ENCODE peak calls at places on chromosomes 13 and 19, in five cellular contexts. L is PC-3, M is uterus, U is fibroblast of mammary gland, Q is K562. K is an unnamed sample.

GRCh38 chr13:20831254-20831653 is 57.5 kb upstream of the EEF1AKMT1 start:
- DNase-seq in L (peak), M (no peak), Q (no peak), U (no peak), K (no peak)

GRCh38 chr13:109309625-109310363 is 476.6 kb downstream of the IRS2 start:
- DNase-seq in Q (no peak), L (no peak), U (no peak), M (no peak), K (no peak)

GRCh38 chr19:51926784-51927741 is at the start of gene ZNF613:
- DNase-seq in M (peak), L (peak), U (peak), Q (peak), K (peak)

GRCh38 chr19:17902701-17903100 is 30.1 kb upstream of the CCDC124 start:
- DNase-seq in L (no peak), M (no peak), Q (no peak), U (peak), K (peak)

GRCh38 chr13:33721719-33722118 is 96.2 kb upstream of the RFC3 start:
- DNase-seq in L (no peak), U (peak), M (no peak), Q (no peak), K (peak)

GRCh38 chr13:65468628-65469027 is 1761.5 kb downstream of the PCDH9 start:
- DNase-seq in M (no peak), Q (no peak), U (no peak), L (no peak), K (no peak)

GRCh38 chr13:30364133-30364532 is 56.8 kb upstream of the KATNAL1 start:
- DNase-seq in M (no peak), L (no peak), Q (peak), U (no peak), K (no peak)

GRCh38 chr13:98524793-98525192 is 52.1 kb downstream of the STK24 start:
- DNase-seq in Q (no peak), L (no peak), M (no peak), U (no peak), K (no peak)

GRCh38 chr19:45526143-45526542 is 18.9 kb downstream of the VASP start:
- DNase-seq in U (peak), Q (peak), M (peak), L (peak), K (peak)

GRCh38 chr19:41697198-41697855 is 9.3 kb upstream of the CEACAM7 start:
- DNase-seq in Q (no peak), L (no peak), M (no peak), U (no peak), K (no peak)

GRCh38 chr13:35789335-35790166 is 313.1 kb upstream of the MAB21L1 start:
- DNase-seq in Q (no peak), U (peak), M (no peak), L (peak), K (peak)

GRCh38 chr19:1754651-1755466 is 1.6 kb downstream of the ONECUT3 start:
- DNase-seq in M (no peak), U (peak), L (peak), Q (no peak), K (peak)

GRCh38 chr13:113145496-113145895 is 13.0 kb upstream of the PROZ start:
- DNase-seq in Q (no peak), U (no peak), L (no peak), M (no peak), K (no peak)

GRCh38 chr19:57559404-57560025 is at the start of gene ZNF550:
- DNase-seq in Q (peak), M (peak), U (peak), L (peak), K (peak)

GRCh38 chr19:20273376-20273775 is 106.4 kb downstream of the ZNF486 start:
- DNase-seq in M (no peak), L (no peak), Q (no peak), U (no peak), K (no peak)

GRCh38 chr13:85503797-85504196 is 295.4 kb downstream of the SLITRK6 start:
- DNase-seq in Q (no peak), U (peak), M (no peak), L (peak), K (peak)

GRCh38 chr13:100880166-100880565 is 205.6 kb upstream of the TMTC4 start:
- DNase-seq in Q (no peak), L (no peak), U (no peak), M (no peak), K (no peak)

GRCh38 chr13:30224732-30225131 is 82.6 kb downstream of the KATNAL1 start:
- DNase-seq in Q (no peak), M (no peak), U (peak), L (peak), K (peak)

GRCh38 chr19:1122972-1123363 is 19.2 kb downstream of the GPX4 start:
- DNase-seq in M (peak), U (peak), L (peak), Q (peak), K (peak)

GRCh38 chr13:75650991-75651390 is 14.9 kb downstream of the LMO7 start:
- DNase-seq in U (no peak), M (no peak), L (no peak), Q (no peak), K (no peak)

DNA sequence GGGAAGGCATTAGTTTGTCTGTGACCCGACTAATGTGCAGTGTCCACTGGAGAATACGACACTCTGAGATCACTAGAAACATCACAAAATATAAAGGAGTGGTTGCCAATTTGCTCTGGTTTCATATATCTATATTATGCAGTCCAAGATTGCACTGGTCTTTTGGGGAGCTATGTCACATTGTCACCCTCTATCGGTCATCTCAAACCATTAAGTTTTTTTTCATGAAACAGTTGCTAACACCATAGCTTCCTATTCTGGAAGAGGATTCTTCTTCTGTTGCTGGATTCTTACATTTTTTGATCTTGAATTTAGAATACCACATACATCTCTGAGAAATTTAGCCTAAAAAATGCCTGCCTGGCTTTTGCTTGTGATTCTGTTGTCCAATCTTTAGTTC is 168.6 kb downstream of the LACC1 start:
- DNase-seq in L (peak), M (no peak), Q (no peak), U (no peak), K (no peak)
- TF ChIP-seq CTCF in L (peak), M (no peak), Q (peak), U (peak), K (peak)

GRCh38 chr19:3622224-3622623 is 4.4 kb downstream of the CACTIN start:
- DNase-seq in L (no peak), M (no peak), U (no peak), Q (no peak), K (no peak)
- H3K4me3 ChIP-seq in L (no peak), M (no peak), U (no peak), Q (no peak), K (no peak)

GRCh38 chr19:5564930-5565329 is 2.8 kb downstream of the TINCR start:
- DNase-seq in U (no peak), Q (no peak), M (no peak), L (no peak), K (no peak)

GRCh38 chr19:5567971-5568407 is 236 bp upstream of the TINCR start:
- DNase-seq in L (no peak), M (no peak), Q (no peak), U (no peak), K (peak)

GRCh38 chr19:5571777-5572176 is 4.0 kb upstream of the TINCR start:
- DNase-seq in L (no peak), M (no peak), U (no peak), Q (no peak), K (no peak)

GRCh38 chr19:5563941-5564612 is 3.7 kb downstream of the TINCR start:
- DNase-seq in Q (no peak), M (no peak), U (no peak), L (peak), K (peak)

GRCh38 chr19:5567360-5567970 is at the start of gene TINCR:
- DNase-seq in L (no peak), Q (no peak), U (no peak), M (no peak), K (no peak)
- TF ChIP-seq CTCF in L (no peak), Q (no peak), U (no peak), M (no peak), K (peak)

GRCh38 chr13:77719128-77719527 is 21.6 kb downstream of the SLAIN1 start:
- DNase-seq in M (no peak), U (no peak), Q (no peak), L (no peak), K (no peak)

GRCh38 chr13:77715233-77715891 is 17.9 kb downstream of the SLAIN1 start:
- DNase-seq in U (no peak), L (no peak), M (no peak), Q (no peak), K (no peak)

GRCh38 chr13:77724092-77724491 is 26.6 kb downstream of the SLAIN1 start:
- DNase-seq in U (no peak), L (no peak), M (no peak), Q (no peak), K (no peak)

GRCh38 chr13:77717508-77717907 is 20.0 kb downstream of the SLAIN1 start:
- DNase-seq in U (no peak), Q (no peak), M (no peak), L (no peak), K (no peak)

DNA sequence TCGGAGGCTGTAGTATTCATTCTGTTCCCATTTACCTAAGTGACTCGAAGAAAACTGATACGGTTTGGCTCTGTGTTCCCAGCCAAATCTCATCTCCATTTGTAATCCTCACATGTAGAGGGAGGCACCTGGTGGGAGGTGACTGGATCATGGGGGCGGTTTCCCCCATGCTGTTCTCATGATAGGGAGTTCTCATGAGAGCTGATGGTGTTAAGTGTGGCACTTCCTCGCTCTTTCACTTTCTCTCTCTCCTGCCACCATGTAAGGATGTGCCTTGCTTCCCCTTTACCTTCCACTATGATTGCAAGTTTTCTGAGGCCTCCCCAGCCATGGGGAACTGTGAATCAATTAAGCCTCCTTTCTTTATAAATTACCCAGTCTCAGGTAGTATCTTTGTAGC is 23.5 kb downstream of the SLAIN1 start:
- DNase-seq in Q (no peak), U (no peak), L (no peak), M (no peak), K (no peak)
- H3K4me3 ChIP-seq in Q (no peak), U (no peak), L (no peak), M (no peak), K (no peak)

DNA sequence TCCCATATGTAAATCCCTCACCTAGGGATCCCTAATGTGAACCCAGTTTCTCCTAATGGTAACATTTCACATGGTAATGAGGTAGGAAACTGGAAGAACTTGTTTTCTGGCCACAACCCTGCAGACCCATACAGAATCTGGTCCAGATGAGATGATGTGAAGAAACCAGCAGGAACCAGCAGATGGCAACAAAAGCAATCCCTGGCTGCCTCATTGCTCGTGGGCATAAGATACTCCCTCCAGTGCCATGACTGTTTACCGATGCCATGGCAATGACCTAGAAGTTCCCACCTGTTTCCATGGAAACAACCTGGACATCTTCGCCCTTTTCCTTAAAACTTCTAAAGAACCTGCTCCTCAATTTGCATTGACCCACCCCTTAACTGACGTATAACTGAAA is 1.4 kb upstream of the CD209 start:
- DNase-seq in L (peak), Q (no peak), M (no peak), U (peak), K (peak)
- TF ChIP-seq CTCF in L (peak), Q (peak), M (no peak), U (no peak), K (peak)

DNA sequence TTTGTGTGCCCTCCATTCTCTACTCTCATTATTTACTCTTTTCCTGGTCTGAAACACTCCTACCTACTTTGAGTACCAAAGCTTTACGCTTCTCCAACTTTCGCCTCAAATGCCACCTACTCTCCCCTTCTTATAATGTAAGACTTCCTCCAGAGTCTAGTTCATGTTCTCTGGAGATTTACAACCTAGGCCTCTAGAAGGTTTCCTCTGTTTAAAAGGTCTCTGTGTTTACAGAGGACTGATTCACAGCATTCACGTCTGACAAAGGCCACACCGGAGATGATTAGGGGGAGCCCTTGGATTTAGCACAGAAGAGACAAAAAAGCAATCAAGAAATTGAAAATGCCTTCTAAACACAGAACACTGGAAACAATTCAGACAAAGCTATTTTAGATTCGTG is 302.0 kb downstream of the KLF12 start:
- DNase-seq in M (no peak), Q (no peak), U (no peak), L (peak), K (no peak)
- H3K4me3 ChIP-seq in M (no peak), Q (no peak), U (no peak), L (no peak), K (no peak)

GRCh38 chr13:40770934-40771618 is at the start of gene MRPS31:
- DNase-seq in Q (peak), U (peak), M (peak), L (peak), K (peak)
- TF ChIP-seq CTCF in Q (no peak), U (no peak), M (no peak), L (no peak), K (no peak)

DNA sequence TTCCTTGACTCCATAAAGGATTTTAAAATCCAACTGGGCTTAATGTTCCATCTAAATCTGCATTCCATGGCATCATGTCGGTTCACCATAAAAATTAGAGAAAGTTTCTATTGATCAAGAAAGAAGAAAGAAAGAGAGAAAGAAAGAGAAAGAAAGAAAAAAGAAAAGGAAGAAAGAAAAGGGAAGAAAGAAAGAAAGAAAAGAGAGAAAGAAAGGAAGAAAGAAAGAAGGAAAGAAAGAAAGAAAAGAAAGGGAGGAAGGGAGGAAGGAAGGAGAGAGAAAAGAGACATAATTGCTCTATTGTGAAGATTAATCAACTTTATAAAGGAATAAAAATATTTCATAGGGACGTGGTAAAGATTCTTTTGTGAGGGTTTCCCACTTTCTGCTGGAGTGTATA is 329.2 kb downstream of the DLEU7 start:
- DNase-seq in L (no peak), Q (no peak), U (no peak), M (no peak), K (no peak)
- H3K4me3 ChIP-seq in L (no peak), Q (no peak), U (no peak), M (no peak), K (no peak)

GRCh38 chr19:10871711-10872550 is 578 bp downstream of the CARM1 start:
- DNase-seq in L (peak), M (peak), U (no peak), Q (peak), K (peak)
- TF ChIP-seq CTCF in L (no peak), M (no peak), U (peak), Q (no peak), K (peak)

DNA sequence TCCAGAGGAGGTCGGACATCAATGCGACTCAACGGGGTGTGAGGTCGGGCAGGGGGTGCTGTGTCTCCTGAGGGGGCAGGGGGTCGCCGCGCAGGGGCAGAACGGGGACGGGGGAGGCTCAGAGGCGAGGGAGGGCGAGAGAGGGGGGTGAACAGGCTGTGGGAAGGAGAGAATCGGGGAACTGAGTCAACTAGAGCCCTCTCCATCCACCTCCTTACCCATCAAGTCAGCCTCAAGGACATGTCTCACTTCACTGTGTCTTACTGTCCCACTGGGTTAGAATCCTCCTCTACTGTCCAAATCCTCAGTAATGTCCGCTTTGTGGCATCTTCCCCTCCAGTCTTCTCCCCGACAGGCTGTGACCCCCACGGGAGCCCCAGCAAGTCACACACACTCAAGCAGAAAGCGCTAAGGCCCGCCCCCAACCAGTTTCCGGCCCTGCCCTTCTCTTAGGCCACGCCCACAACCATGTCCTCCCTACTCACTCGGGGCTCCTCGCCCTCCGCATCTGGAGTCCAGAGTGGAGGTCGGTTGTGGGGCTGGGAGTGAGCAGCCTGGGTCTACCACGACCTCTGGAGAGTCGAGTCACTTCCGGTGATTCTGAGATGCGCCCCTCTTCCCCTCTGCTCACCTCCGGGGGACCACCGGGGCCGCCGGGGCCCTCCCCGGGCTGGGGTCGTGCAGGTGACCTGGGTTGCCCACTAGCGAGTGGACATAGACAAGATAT is 9.3 kb downstream of the PLEKHA4 start:
- DNase-seq in U (no peak), L (no peak), Q (peak), M (no peak), K (no peak)
- H3K4me3 ChIP-seq in U (no peak), L (no peak), Q (peak), M (no peak), K (peak)

K was measured in epithelial cell of esophagus.